ENCODE peak calls at places on chromosomes 4 and X, in six cellular contexts. G is vagina, P is MCF 10A, F is HFF-Myc, C is cardiac muscle cell, K is suprapubic skin. S is an unnamed sample.

GRCh38 chr4:6295495-6295894 is 25.8 kb downstream of the WFS1 start:
- DNase-seq in G (no peak), P (no peak), F (no peak), C (no peak), K (no peak), S (no peak)

GRCh38 chr4:70901607-70901983 is 574 bp upstream of the MOB1B start:
- DNase-seq in G (no peak), P (peak), F (no peak), C (no peak), K (no peak), S (no peak)

GRCh38 chr4:122481766-122482405 is 25.4 kb upstream of the IL2 start:
- DNase-seq in G (no peak), P (no peak), F (no peak), C (no peak), K (no peak), S (no peak)

GRCh38 chrX:11591712-11592351 is 73.9 kb downstream of the ARHGAP6 start:
- DNase-seq in G (no peak), P (no peak), F (no peak), C (no peak), K (no peak), S (peak)

GRCh38 chrX:27660878-27661277 is 70.7 kb downstream of the DCAF8L2 start:
- DNase-seq in G (no peak), P (no peak), F (no peak), C (no peak), K (no peak), S (no peak)

GRCh38 chrX:84108589-84108988 is 79.4 kb downstream of the RPS6KA6 start:
- DNase-seq in G (peak), P (no peak), F (no peak), C (no peak), K (no peak), S (no peak)

GRCh38 chr4:46386570-46386969 is 3.4 kb downstream of the GABRA2 start:
- DNase-seq in G (no peak), P (peak), F (no peak), C (peak), K (no peak), S (no peak)

GRCh38 chrX:130013661-130014060 is 31.2 kb downstream of the BCORL1 start:
- DNase-seq in G (no peak), P (no peak), F (no peak), C (no peak), K (no peak), S (no peak)

GRCh38 chr4:86640469-86640868 is 46.4 kb downstream of the PTPN13 start:
- DNase-seq in G (no peak), P (peak), F (peak), C (no peak), K (no peak), S (no peak)

GRCh38 chr4:121711263-121712000 is 14.7 kb upstream of the ANXA5 start:
- DNase-seq in G (no peak), P (peak), F (peak), C (peak), K (peak), S (peak)

GRCh38 chrX:29470029-29470428 is 745.3 kb upstream of the MAGEB2 start:
- DNase-seq in G (no peak), P (peak), F (no peak), C (no peak), K (no peak), S (no peak)

GRCh38 chrX:72028701-72029470 is 102.8 kb downstream of the RTL5 start:
- DNase-seq in G (peak), P (no peak), F (no peak), C (no peak), K (no peak), S (no peak)

GRCh38 chr4:173748353-173748752 is 218.3 kb upstream of the HAND2 start:
- DNase-seq in G (no peak), P (no peak), F (no peak), C (peak), K (no peak), S (no peak)

GRCh38 chr4:77605210-77605902 is at the start of gene CXCL13:
- DNase-seq in G (no peak), P (no peak), F (no peak), C (no peak), K (no peak), S (no peak)

GRCh38 chrX:34653811-34654210 is 3.3 kb downstream of the TMEM47 start:
- DNase-seq in G (no peak), P (no peak), F (no peak), C (peak), K (no peak), S (no peak)

GRCh38 chrX:70422886-70423336 is at the start of gene GDPD2:
- DNase-seq in G (no peak), P (peak), F (no peak), C (peak), K (no peak), S (peak)
- TF ChIP-seq CTCF in G (no peak), P (no peak), F (peak), C (no peak), K (no peak), S (no peak)

GRCh38 chr4:3340703-3341088 is 47.9 kb downstream of the RGS12 start:
- DNase-seq in G (peak), P (peak), F (no peak), C (no peak), K (no peak), S (no peak)
- TF ChIP-seq CTCF in G (no peak), P (no peak), F (no peak), C (no peak), K (no peak), S (no peak)

GRCh38 chr4:177367336-177367735 is 57.7 kb downstream of the NEIL3 start:
- DNase-seq in G (no peak), P (peak), F (peak), C (no peak), K (no peak), S (peak)
- TF ChIP-seq CTCF in G (no peak), P (no peak), F (peak), C (peak), K (no peak), S (no peak)

DNA sequence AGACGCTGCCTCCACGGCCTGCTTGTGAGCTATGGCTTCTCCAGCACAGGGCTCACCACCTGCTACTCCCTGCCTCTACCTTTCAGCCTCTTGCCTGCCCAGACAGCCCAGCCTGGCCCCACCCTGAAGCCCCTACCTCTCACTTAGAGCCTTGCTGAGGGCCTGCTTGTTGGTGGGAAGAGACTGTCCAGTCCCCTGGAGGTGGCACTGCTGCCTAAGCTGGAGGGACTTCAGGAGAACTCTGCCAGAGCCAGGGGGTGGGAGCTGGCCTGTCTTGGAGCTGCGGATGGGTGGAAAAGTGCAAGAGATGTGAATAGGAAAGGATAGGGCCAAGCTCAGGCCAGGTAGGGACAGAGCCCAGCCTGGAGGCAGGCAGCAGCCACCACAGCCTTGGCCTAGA is 2.7 kb upstream of the ZNF185 start:
- DNase-seq in G (no peak), P (no peak), F (no peak), C (no peak), K (no peak), S (no peak)
- TF ChIP-seq CTCF in G (no peak), P (no peak), F (no peak), C (no peak), K (no peak), S (no peak)

GRCh38 chrX:86349115-86349514 is 200.9 kb downstream of the DACH2 start:
- DNase-seq in G (no peak), P (no peak), F (no peak), C (no peak), K (no peak), S (no peak)

GRCh38 chrX:86348669-86349068 is 200.4 kb downstream of the DACH2 start:
- DNase-seq in G (no peak), P (peak), F (no peak), C (no peak), K (no peak), S (no peak)
- TF ChIP-seq CTCF in G (no peak), P (peak), F (no peak), C (no peak), K (no peak), S (no peak)

DNA sequence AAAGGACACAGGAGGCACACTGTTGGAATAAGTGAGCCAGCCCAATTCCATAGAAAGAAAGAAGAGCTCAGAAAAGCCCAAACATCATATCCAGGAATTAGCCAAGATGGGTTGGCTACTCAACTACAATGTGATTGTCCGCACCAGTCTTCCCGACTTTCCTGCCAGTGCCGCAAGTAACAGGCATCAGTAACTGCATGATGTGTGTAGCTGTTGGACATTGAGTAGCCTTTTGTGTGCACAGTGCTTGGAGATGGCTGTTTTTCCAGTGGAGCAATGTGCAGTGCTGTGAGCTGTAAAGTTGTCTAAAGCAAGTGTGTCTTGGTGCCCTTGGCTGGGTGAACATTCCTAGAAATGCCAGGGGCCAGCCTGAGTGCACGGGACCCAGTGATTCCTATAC is 29.2 kb upstream of the FAM193A start:
- DNase-seq in G (no peak), P (no peak), F (no peak), C (no peak), K (no peak), S (no peak)
- TF ChIP-seq CTCF in G (no peak), P (no peak), F (no peak), C (no peak), K (no peak), S (no peak)

GRCh38 chrX:153925387-153925738 is 701 bp downstream of the ARHGAP4 start:
- DNase-seq in G (no peak), P (no peak), F (no peak), C (no peak), K (no peak), S (no peak)

GRCh38 chrX:153925739-153926593 is at the start of gene ARHGAP4:
- DNase-seq in G (no peak), P (no peak), F (no peak), C (no peak), K (no peak), S (peak)

GRCh38 chrX:153922932-153923857 is 2.9 kb downstream of the ARHGAP4 start:
- DNase-seq in G (no peak), P (peak), F (no peak), C (no peak), K (no peak), S (no peak)

GRCh38 chrX:153922286-153922573 is 3.8 kb downstream of the ARHGAP4 start:
- DNase-seq in G (no peak), P (no peak), F (no peak), C (no peak), K (no peak), S (no peak)

GRCh38 chrX:153924149-153924861 is 1.8 kb downstream of the ARHGAP4 start:
- DNase-seq in G (no peak), P (peak), F (no peak), C (peak), K (no peak), S (peak)
- TF ChIP-seq CTCF in G (no peak), P (no peak), F (no peak), C (no peak), K (no peak), S (no peak)

GRCh38 chr4:168514249-168514852 is 17.5 kb downstream of the PALLD start:
- DNase-seq in G (no peak), P (peak), F (peak), C (peak), K (no peak), S (peak)

GRCh38 chr4:168521736-168522135 is 24.9 kb downstream of the PALLD start:
- DNase-seq in G (no peak), P (no peak), F (no peak), C (no peak), K (no peak), S (no peak)

GRCh38 chr4:168515222-168516011 is 18.6 kb downstream of the PALLD start:
- DNase-seq in G (no peak), P (peak), F (no peak), C (no peak), K (no peak), S (no peak)

GRCh38 chr4:168519576-168519975 is 22.7 kb downstream of the PALLD start:
- DNase-seq in G (no peak), P (no peak), F (no peak), C (no peak), K (no peak), S (no peak)

GRCh38 chr4:168516841-168517240 is 20.0 kb downstream of the PALLD start:
- DNase-seq in G (no peak), P (peak), F (no peak), C (no peak), K (no peak), S (no peak)
- TF ChIP-seq CTCF in G (no peak), P (no peak), F (no peak), C (no peak), K (no peak), S (no peak)

DNA sequence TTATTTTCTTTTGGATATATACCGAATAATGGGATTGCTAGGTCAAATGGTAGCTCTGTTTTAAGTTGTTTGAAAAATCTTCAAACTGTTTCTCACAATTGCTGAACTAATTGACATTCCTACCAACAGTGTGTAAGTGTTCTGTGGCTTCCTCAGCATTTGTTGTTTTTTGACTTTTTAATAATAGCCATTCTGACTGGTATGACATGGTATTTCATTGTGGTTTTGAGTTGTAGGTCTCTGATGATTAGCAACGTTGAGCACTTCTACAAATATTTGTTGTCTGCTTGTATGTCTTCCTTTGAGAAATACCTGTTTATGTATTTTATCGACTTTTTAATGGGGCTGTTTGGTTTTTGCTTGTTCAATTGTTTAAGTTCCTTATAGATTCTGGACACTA is 680.1 kb upstream of the GRIA3 start:
- DNase-seq in G (no peak), P (no peak), F (no peak), C (no peak), K (no peak), S (no peak)
- TF ChIP-seq CTCF in G (no peak), P (no peak), F (no peak), C (no peak), K (no peak), S (no peak)

GRCh38 chrX:21382715-21383114 is 8.5 kb downstream of the CNKSR2 start:
- DNase-seq in G (no peak), P (no peak), F (no peak), C (no peak), K (no peak), S (no peak)
- TF ChIP-seq CTCF in G (no peak), P (peak), F (no peak), C (peak), K (peak), S (peak)

S was measured in activated CD8-positive, alpha-beta T cell treated with anti-CD3 and anti-CD28 coated beads for 36 hours.